ENCODE peak calls at places on chromosome 10, in six cellular contexts. V, G, H, T, O and N are unnamed samples.

GRCh38 chr10:95394161-95394880 is 103.5 kb upstream of the PDLIM1 start:
- DNase-seq in V (no peak), G (no peak), H (no peak), T (no peak), O (peak; percentile 22), N (no peak)

GRCh38 chr10:8112942-8113442 is 58.5 kb downstream of the GATA3 start:
- DNase-seq in V (no peak), G (no peak), H (no peak), T (no peak), O (no peak), N (no peak)

GRCh38 chr10:51233337-51234100 is 159.2 kb downstream of the PRKG1 start:
- DNase-seq in V (no peak), G (no peak), H (no peak), T (no peak), O (no peak), N (no peak)

GRCh38 chr10:43702936-43703281 is 54.2 kb upstream of the ZNF32 start:
- DNase-seq in V (no peak), G (no peak), H (peak; percentile 7), T (no peak), O (no peak), N (no peak)

GRCh38 chr10:370222-370825 is 235.1 kb downstream of the ZMYND11 start:
- DNase-seq in V (no peak), G (no peak), H (no peak), T (no peak), O (no peak), N (no peak)

GRCh38 chr10:98020254-98020653 is 10.2 kb downstream of the CRTAC1 start:
- DNase-seq in V (no peak), G (no peak), H (no peak), T (no peak), O (no peak), N (no peak)

GRCh38 chr10:121096617-121097431 is 245.7 kb downstream of the WDR11 start:
- DNase-seq in V (no peak), G (no peak), H (peak; percentile 49), T (no peak), O (no peak), N (no peak)

GRCh38 chr10:560314-560992 is 129.0 kb downstream of the DIP2C start:
- DNase-seq in V (no peak), G (no peak), H (peak; percentile 63), T (no peak), O (peak; percentile 60), N (no peak)

GRCh38 chr10:29841724-29842649 is 207.2 kb upstream of the SVIL start:
- DNase-seq in V (no peak), G (no peak), H (peak; percentile 65), T (no peak), O (no peak), N (no peak)

GRCh38 chr10:62527019-62527827 is 153.1 kb downstream of the ZNF365 start:
- DNase-seq in V (no peak), G (no peak), H (no peak), T (no peak), O (no peak), N (no peak)

GRCh38 chr10:131786756-131787605 is 113.8 kb upstream of the PPP2R2D start:
- DNase-seq in V (no peak), G (no peak), H (peak; percentile 20), T (no peak), O (no peak), N (no peak)

GRCh38 chr10:60883187-60883586 is 60.8 kb downstream of the RHOBTB1 start:
- DNase-seq in V (peak; percentile 3), G (no peak), H (no peak), T (peak; percentile 34), O (no peak), N (no peak)

GRCh38 chr10:119221201-119221600 is 13.8 kb downstream of the GRK5 start:
- DNase-seq in V (no peak), G (no peak), H (no peak), T (no peak), O (no peak), N (no peak)

GRCh38 chr10:132714096-132714721 is 71.7 kb downstream of the NKX6-2 start:
- DNase-seq in V (no peak), G (no peak), H (peak; percentile 45), T (no peak), O (peak; percentile 40), N (no peak)

GRCh38 chr10:120735773-120736371 is 115.3 kb upstream of the WDR11 start:
- DNase-seq in V (no peak), G (no peak), H (no peak), T (peak; percentile 4), O (peak; percentile 44), N (no peak)

GRCh38 chr10:62377966-62378365 is 3.8 kb downstream of the ZNF365 start:
- DNase-seq in V (no peak), G (no peak), H (no peak), T (no peak), O (no peak), N (no peak)

GRCh38 chr10:17025444-17026295 is 103.9 kb downstream of the CUBN start:
- DNase-seq in V (no peak), G (peak; percentile 40), H (peak; percentile 24), T (peak; percentile 21), O (peak; percentile 84), N (peak; percentile 67)

GRCh38 chr10:5812283-5813090 is 747 bp downstream of the GDI2 start:
- DNase-seq in V (no peak), G (peak; percentile 32), H (peak; percentile 20), T (no peak), O (no peak), N (no peak)

GRCh38 chr10:34666008-34666700 is 148.9 kb downstream of the PARD3 start:
- DNase-seq in V (no peak), G (no peak), H (peak; percentile 60), T (peak; percentile 91), O (peak; percentile 85), N (peak; percentile 10)

GRCh38 chr10:62681211-62681940 is 123.1 kb upstream of the ADO start:
- DNase-seq in V (no peak), G (peak; percentile 69), H (no peak), T (no peak), O (no peak), N (no peak)

GRCh38 chr10:104100795-104101194 is 15.1 kb upstream of the COL17A1 start:
- DNase-seq in V (no peak), G (no peak), H (no peak), T (no peak), O (no peak), N (no peak)

GRCh38 chr10:28291881-28292297 is 11.0 kb downstream of the MPP7 start:
- DNase-seq in V (no peak), G (peak; percentile 7), H (no peak), T (peak; percentile 35), O (peak; percentile 76), N (no peak)

GRCh38 chr10:68471586-68472408 is at the start of gene DNA2:
- DNase-seq in V (peak; percentile 78), G (peak; percentile 62), H (peak; percentile 46), T (peak; percentile 95), O (peak; percentile 83), N (peak; percentile 50)

GRCh38 chr10:131560166-131560565 is 248.6 kb upstream of the TCERG1L start:
- DNase-seq in V (no peak), G (no peak), H (no peak), T (no peak), O (no peak), N (no peak)

GRCh38 chr10:48982584-48982983 is 42.9 kb upstream of the LRRC18 start:
- DNase-seq in V (no peak), G (no peak), H (no peak), T (no peak), O (no peak), N (no peak)

GRCh38 chr10:131179386-131179785 is 132.1 kb downstream of the TCERG1L start:
- DNase-seq in V (no peak), G (no peak), H (no peak), T (no peak), O (no peak), N (no peak)

GRCh38 chr10:8138471-8138870 is 84.0 kb downstream of the GATA3 start:
- DNase-seq in V (no peak), G (no peak), H (no peak), T (peak; percentile 49), O (no peak), N (no peak)

GRCh38 chr10:97408496-97408992 is 7.4 kb upstream of the RRP12 start:
- DNase-seq in V (no peak), G (no peak), H (no peak), T (no peak), O (no peak), N (no peak)